ENCODE peak calls at places on chromosomes 7 and 10, in four cellular contexts. One of them, this sample, is unnamed.

GRCh38 chr7:142478479-142479220 is 220.8 kb upstream of the PRSS58 start:
- DNase-seq in T-helper 2 cell: peak
- DNase-seq in NCI-H1417: peak
- DNase-seq in stimulated activated CD8-positive, alpha-beta memory T cell treated with anti-CD3 and anti-CD28 coated beads, Interleukin-7, amount 100 ng/mL, for 24 hours: no peak
- DNase-seq in this sample: no peak

GRCh38 chr7:135713836-135714470 is 14.0 kb downstream of the SLC13A4 start:
- DNase-seq in stimulated activated CD8-positive, alpha-beta memory T cell treated with anti-CD3 and anti-CD28 coated beads, Interleukin-7, amount 100 ng/mL, for 24 hours: no peak
- DNase-seq in T-helper 2 cell: no peak
- DNase-seq in NCI-H1417: no peak
- DNase-seq in this sample: no peak

GRCh38 chr7:125668321-125668993 is 738.8 kb upstream of the POT1 start:
- DNase-seq in stimulated activated CD8-positive, alpha-beta memory T cell treated with anti-CD3 and anti-CD28 coated beads, Interleukin-7, amount 100 ng/mL, for 24 hours: no peak
- DNase-seq in T-helper 2 cell: no peak
- DNase-seq in NCI-H1417: no peak
- DNase-seq in this sample: no peak

GRCh38 chr10:127280446-127280845 is 84.1 kb upstream of the INSYN2A start:
- DNase-seq in stimulated activated CD8-positive, alpha-beta memory T cell treated with anti-CD3 and anti-CD28 coated beads, Interleukin-7, amount 100 ng/mL, for 24 hours: no peak
- DNase-seq in T-helper 2 cell: no peak
- DNase-seq in NCI-H1417: no peak
- DNase-seq in this sample: no peak

GRCh38 chr10:131928248-131929095 is 27.7 kb downstream of the PPP2R2D start:
- DNase-seq in NCI-H1417: no peak
- DNase-seq in T-helper 2 cell: peak
- DNase-seq in stimulated activated CD8-positive, alpha-beta memory T cell treated with anti-CD3 and anti-CD28 coated beads, Interleukin-7, amount 100 ng/mL, for 24 hours: no peak
- DNase-seq in this sample: peak

GRCh38 chr7:25953859-25954258 is 198.1 kb upstream of the NFE2L3 start:
- DNase-seq in T-helper 2 cell: no peak
- DNase-seq in NCI-H1417: peak
- DNase-seq in stimulated activated CD8-positive, alpha-beta memory T cell treated with anti-CD3 and anti-CD28 coated beads, Interleukin-7, amount 100 ng/mL, for 24 hours: no peak
- DNase-seq in this sample: no peak

GRCh38 chr10:133100706-133101463 is 13.2 kb downstream of the ADGRA1 start:
- DNase-seq in stimulated activated CD8-positive, alpha-beta memory T cell treated with anti-CD3 and anti-CD28 coated beads, Interleukin-7, amount 100 ng/mL, for 24 hours: peak
- DNase-seq in T-helper 2 cell: no peak
- DNase-seq in NCI-H1417: peak
- DNase-seq in this sample: no peak

GRCh38 chr10:101066146-101066889 is 4.5 kb downstream of the KAZALD1 start:
- DNase-seq in stimulated activated CD8-positive, alpha-beta memory T cell treated with anti-CD3 and anti-CD28 coated beads, Interleukin-7, amount 100 ng/mL, for 24 hours: no peak
- DNase-seq in NCI-H1417: peak
- DNase-seq in T-helper 2 cell: peak
- DNase-seq in this sample: peak

GRCh38 chr10:28181478-28182096 is 121.3 kb downstream of the MPP7 start:
- DNase-seq in NCI-H1417: peak
- DNase-seq in stimulated activated CD8-positive, alpha-beta memory T cell treated with anti-CD3 and anti-CD28 coated beads, Interleukin-7, amount 100 ng/mL, for 24 hours: no peak
- DNase-seq in T-helper 2 cell: no peak
- DNase-seq in this sample: no peak

GRCh38 chr10:89518108-89518507 is 17.3 kb downstream of the SLC16A12 start:
- DNase-seq in NCI-H1417: no peak
- DNase-seq in stimulated activated CD8-positive, alpha-beta memory T cell treated with anti-CD3 and anti-CD28 coated beads, Interleukin-7, amount 100 ng/mL, for 24 hours: no peak
- DNase-seq in T-helper 2 cell: no peak
- DNase-seq in this sample: no peak

GRCh38 chr10:51960494-51960895 is 261.1 kb upstream of the CSTF2T start:
- DNase-seq in T-helper 2 cell: peak
- DNase-seq in stimulated activated CD8-positive, alpha-beta memory T cell treated with anti-CD3 and anti-CD28 coated beads, Interleukin-7, amount 100 ng/mL, for 24 hours: no peak
- DNase-seq in NCI-H1417: peak
- DNase-seq in this sample: no peak

GRCh38 chr7:229184-229964 is 37.0 kb downstream of the FAM20C start:
- DNase-seq in stimulated activated CD8-positive, alpha-beta memory T cell treated with anti-CD3 and anti-CD28 coated beads, Interleukin-7, amount 100 ng/mL, for 24 hours: no peak
- DNase-seq in T-helper 2 cell: no peak
- DNase-seq in NCI-H1417: no peak
- DNase-seq in this sample: no peak

GRCh38 chr10:106707657-106708056 is 456.8 kb downstream of the SORCS1 start:
- DNase-seq in NCI-H1417: no peak
- DNase-seq in stimulated activated CD8-positive, alpha-beta memory T cell treated with anti-CD3 and anti-CD28 coated beads, Interleukin-7, amount 100 ng/mL, for 24 hours: no peak
- DNase-seq in T-helper 2 cell: no peak
- DNase-seq in this sample: no peak

GRCh38 chr7:7446616-7447015 is 89.1 kb downstream of the COL28A1 start:
- DNase-seq in T-helper 2 cell: no peak
- DNase-seq in stimulated activated CD8-positive, alpha-beta memory T cell treated with anti-CD3 and anti-CD28 coated beads, Interleukin-7, amount 100 ng/mL, for 24 hours: no peak
- DNase-seq in NCI-H1417: no peak
- DNase-seq in this sample: no peak

GRCh38 chr7:34133983-34134782 is 228.8 kb downstream of the BMPER start:
- DNase-seq in T-helper 2 cell: no peak
- DNase-seq in NCI-H1417: peak
- DNase-seq in stimulated activated CD8-positive, alpha-beta memory T cell treated with anti-CD3 and anti-CD28 coated beads, Interleukin-7, amount 100 ng/mL, for 24 hours: no peak
- DNase-seq in this sample: no peak

GRCh38 chr10:70695241-70696030 is 23.1 kb downstream of the ADAMTS14 start:
- DNase-seq in stimulated activated CD8-positive, alpha-beta memory T cell treated with anti-CD3 and anti-CD28 coated beads, Interleukin-7, amount 100 ng/mL, for 24 hours: no peak
- DNase-seq in NCI-H1417: no peak
- DNase-seq in T-helper 2 cell: no peak
- DNase-seq in this sample: no peak

GRCh38 chr10:74208081-74208480 is 57.1 kb downstream of the ADK start:
- DNase-seq in stimulated activated CD8-positive, alpha-beta memory T cell treated with anti-CD3 and anti-CD28 coated beads, Interleukin-7, amount 100 ng/mL, for 24 hours: no peak
- DNase-seq in T-helper 2 cell: no peak
- DNase-seq in NCI-H1417: peak
- DNase-seq in this sample: no peak

GRCh38 chr7:68929712-68930395 is 668.4 kb upstream of the AUTS2 start:
- DNase-seq in T-helper 2 cell: no peak
- DNase-seq in stimulated activated CD8-positive, alpha-beta memory T cell treated with anti-CD3 and anti-CD28 coated beads, Interleukin-7, amount 100 ng/mL, for 24 hours: no peak
- DNase-seq in NCI-H1417: peak
- DNase-seq in this sample: no peak

GRCh38 chr10:37289833-37290464 is 164.6 kb downstream of the ANKRD30A start:
- DNase-seq in T-helper 2 cell: no peak
- DNase-seq in stimulated activated CD8-positive, alpha-beta memory T cell treated with anti-CD3 and anti-CD28 coated beads, Interleukin-7, amount 100 ng/mL, for 24 hours: no peak
- DNase-seq in NCI-H1417: no peak
- DNase-seq in this sample: no peak

GRCh38 chr10:77601488-77601887 is 36.1 kb downstream of the KCNMA1 start:
- DNase-seq in T-helper 2 cell: no peak
- DNase-seq in stimulated activated CD8-positive, alpha-beta memory T cell treated with anti-CD3 and anti-CD28 coated beads, Interleukin-7, amount 100 ng/mL, for 24 hours: no peak
- DNase-seq in NCI-H1417: no peak
- DNase-seq in this sample: no peak

GRCh38 chr7:38211940-38212339 is 33.9 kb downstream of the STARD3NL start:
- DNase-seq in NCI-H1417: no peak
- DNase-seq in T-helper 2 cell: no peak
- DNase-seq in stimulated activated CD8-positive, alpha-beta memory T cell treated with anti-CD3 and anti-CD28 coated beads, Interleukin-7, amount 100 ng/mL, for 24 hours: no peak
- DNase-seq in this sample: no peak

GRCh38 chr7:31335889-31336201 is 4.7 kb downstream of the NEUROD6 start:
- DNase-seq in stimulated activated CD8-positive, alpha-beta memory T cell treated with anti-CD3 and anti-CD28 coated beads, Interleukin-7, amount 100 ng/mL, for 24 hours: no peak
- DNase-seq in T-helper 2 cell: no peak
- DNase-seq in NCI-H1417: no peak
- DNase-seq in this sample: no peak

This sample was measured in natural killer cell.